ENCODE peak calls at places on chromosomes 6 and 20, in seven cellular contexts. P, A, W, C, M, S and R are unnamed samples.

GRCh38 chr20:31707258-31707615 is 15.4 kb downstream of the BCL2L1 start:
- DNase-seq in P (no peak), S (no peak), W (no peak), A (no peak), C (no peak), M (no peak), R (no peak)

GRCh38 chr6:1952726-1953360 is 292.6 kb downstream of the GMDS start:
- DNase-seq in A (peak; percentile 97), W (peak; percentile 65), P (no peak), S (peak; percentile 94), M (peak; percentile 100), C (no peak), R (peak; percentile 96)

GRCh38 chr6:111011360-111012142 is 29.7 kb downstream of the RPF2 start:
- DNase-seq in W (peak; percentile 65), P (peak; percentile 76), M (peak; percentile 55), C (no peak), A (peak; percentile 8), S (peak; percentile 19), R (peak; percentile 11)

GRCh38 chr6:56314683-56315523 is 67.5 kb upstream of the COL21A1 start:
- DNase-seq in M (peak; percentile 50), A (no peak), C (no peak), S (no peak), W (peak; percentile 49), P (peak; percentile 16), R (no peak)

GRCh38 chr6:1519597-1519996 is 90.1 kb upstream of the FOXC1 start:
- DNase-seq in S (no peak), C (no peak), W (no peak), M (no peak), A (no peak), P (peak; percentile 17), R (no peak)

GRCh38 chr6:158648682-158649131 is 1.1 kb upstream of the SYTL3 start:
- DNase-seq in W (no peak), S (peak; percentile 87), M (peak; percentile 96), P (no peak), A (peak; percentile 79), C (no peak), R (peak; percentile 78)

GRCh38 chr6:3297909-3298308 is 39.2 kb downstream of the PSMG4 start:
- DNase-seq in S (no peak), A (no peak), M (no peak), C (peak; percentile 52), P (no peak), W (peak; percentile 46), R (no peak)

GRCh38 chr6:169890049-169890448 is 138.6 kb downstream of the ERMARD start:
- DNase-seq in C (peak; percentile 35), A (no peak), P (no peak), M (no peak), S (no peak), W (no peak), R (no peak)

GRCh38 chr20:11229772-11230171 is 556.0 kb upstream of the JAG1 start:
- DNase-seq in W (peak; percentile 72), S (peak; percentile 90), C (no peak), P (no peak), M (peak; percentile 99), A (peak; percentile 91), R (peak; percentile 88)

GRCh38 chr6:168852336-168852884 is 401.2 kb downstream of the THBS2 start:
- DNase-seq in C (no peak), W (no peak), P (no peak), M (no peak), S (no peak), A (no peak), R (no peak)

GRCh38 chr6:27250955-27251671 is 3.6 kb downstream of the PRSS16 start:
- DNase-seq in C (peak; percentile 90), M (no peak), A (no peak), P (no peak), W (peak; percentile 98), S (no peak), R (no peak)

GRCh38 chr6:36154286-36154685 is 24.0 kb downstream of the MAPK13 start:
- DNase-seq in P (no peak), W (peak; percentile 32), A (no peak), C (no peak), S (no peak), M (no peak), R (no peak)

GRCh38 chr20:7859371-7859802 is 80.9 kb downstream of the HAO1 start:
- DNase-seq in M (peak; percentile 70), C (no peak), A (peak; percentile 61), W (peak; percentile 64), P (peak; percentile 23), S (no peak), R (no peak)

GRCh38 chr20:19975436-19975799 is 41.7 kb upstream of the NAA20 start:
- DNase-seq in P (no peak), C (no peak), W (no peak), M (peak; percentile 54), A (no peak), S (no peak), R (no peak)

GRCh38 chr6:55496201-55496600 is 82.8 kb downstream of the HMGCLL1 start:
- DNase-seq in P (no peak), M (no peak), C (no peak), S (no peak), W (no peak), A (peak; percentile 15), R (no peak)

GRCh38 chr6:28383235-28384142 is 16.1 kb downstream of the ZSCAN12 start:
- DNase-seq in W (peak; percentile 97), C (peak; percentile 85), P (peak; percentile 71), S (peak; percentile 60), A (peak; percentile 77), M (peak; percentile 93), R (peak; percentile 65)